ENCODE peak calls at places on chromosomes 3 and 15, in seven cellular contexts. N, T, E, L, U, W and B are unnamed samples.

GRCh38 chr3:124597273-124597672 is 133.0 kb upstream of the UMPS start:
- DNase-seq in N (no peak), T (no peak), E (no peak), L (no peak), U (no peak), W (no peak), B (no peak)

GRCh38 chr3:183178833-183179549 is 16.5 kb upstream of the LAMP3 start:
- DNase-seq in N (peak; percentile 64), T (peak; percentile 28), E (no peak), L (peak; percentile 37), U (no peak), W (peak; percentile 88), B (peak; percentile 58)

GRCh38 chr3:114380233-114380645 is 86.4 kb downstream of the TIGIT start:
- DNase-seq in N (peak; percentile 22), T (peak; percentile 75), E (peak; percentile 72), L (no peak), U (peak; percentile 92), W (no peak), B (peak; percentile 86)

GRCh38 chr3:195892355-195893120 is 15.8 kb downstream of the TNK2 start:
- DNase-seq in N (peak; percentile 76), T (no peak), E (peak; percentile 47), L (peak; percentile 64), U (peak; percentile 71), W (no peak), B (peak; percentile 77)

GRCh38 chr3:72152551-72153476 is 367.9 kb upstream of the PROK2 start:
- DNase-seq in N (no peak), T (peak; percentile 43), E (peak; percentile 32), L (peak; percentile 77), U (peak; percentile 69), W (peak; percentile 75), B (peak; percentile 86)

GRCh38 chr3:48403533-48404439 is 26.1 kb downstream of the PLXNB1 start:
- DNase-seq in N (no peak), T (no peak), E (peak; percentile 1), L (no peak), U (no peak), W (peak; percentile 36), B (peak; percentile 57)

GRCh38 chr15:23564798-23565394 is 578 bp upstream of the MKRN3 start:
- DNase-seq in N (no peak), T (no peak), E (no peak), L (peak; percentile 1), U (no peak), W (no peak), B (no peak)

GRCh38 chr15:55868707-55869106 is 124.7 kb downstream of the NEDD4 start:
- DNase-seq in N (no peak), T (no peak), E (no peak), L (no peak), U (peak; percentile 35), W (no peak), B (no peak)

GRCh38 chr3:83498617-83499016 is 1460.2 kb upstream of the CADM2 start:
- DNase-seq in N (no peak), T (no peak), E (no peak), L (no peak), U (no peak), W (no peak), B (no peak)

GRCh38 chr15:77518458-77518857 is 97.8 kb downstream of the HMG20A start:
- DNase-seq in N (no peak), T (no peak), E (no peak), L (no peak), U (no peak), W (no peak), B (no peak)

GRCh38 chr3:142223282-142223681 is 2.1 kb downstream of the GK5 start:
- DNase-seq in N (no peak), T (no peak), E (no peak), L (no peak), U (no peak), W (no peak), B (no peak)

GRCh38 chr3:72346526-72346926 is 501.7 kb downstream of the SHQ1 start:
- DNase-seq in N (no peak), T (peak; percentile 85), E (peak; percentile 26), L (peak; percentile 21), U (peak; percentile 97), W (no peak), B (no peak)

GRCh38 chr15:81633889-81634288 is 259.9 kb upstream of the TMC3 start:
- DNase-seq in N (no peak), T (no peak), E (no peak), L (no peak), U (no peak), W (no peak), B (no peak)

GRCh38 chr15:31272558-31273257 is 53.9 kb upstream of the KLF13 start:
- DNase-seq in N (no peak), T (no peak), E (no peak), L (no peak), U (no peak), W (no peak), B (peak; percentile 56)

GRCh38 chr3:64150527-64151238 is 74.6 kb downstream of the PRICKLE2 start:
- DNase-seq in N (peak; percentile 28), T (peak; percentile 98), E (no peak), L (peak; percentile 80), U (peak; percentile 99), W (peak; percentile 86), B (no peak)

GRCh38 chr3:36373084-36373483 is 7.2 kb upstream of the STAC start:
- DNase-seq in N (no peak), T (peak; percentile 43), E (no peak), L (peak; percentile 8), U (peak; percentile 7), W (no peak), B (no peak)

GRCh38 chr3:112681822-112682325 is 40.9 kb upstream of the CCDC80 start:
- DNase-seq in N (no peak), T (peak; percentile 56), E (no peak), L (peak; percentile 64), U (peak; percentile 88), W (no peak), B (no peak)

GRCh38 chr3:136042608-136043221 is 77.2 kb downstream of the PPP2R3A start:
- DNase-seq in N (peak; percentile 79), T (peak; percentile 15), E (no peak), L (peak; percentile 67), U (peak; percentile 70), W (no peak), B (no peak)

DNA sequence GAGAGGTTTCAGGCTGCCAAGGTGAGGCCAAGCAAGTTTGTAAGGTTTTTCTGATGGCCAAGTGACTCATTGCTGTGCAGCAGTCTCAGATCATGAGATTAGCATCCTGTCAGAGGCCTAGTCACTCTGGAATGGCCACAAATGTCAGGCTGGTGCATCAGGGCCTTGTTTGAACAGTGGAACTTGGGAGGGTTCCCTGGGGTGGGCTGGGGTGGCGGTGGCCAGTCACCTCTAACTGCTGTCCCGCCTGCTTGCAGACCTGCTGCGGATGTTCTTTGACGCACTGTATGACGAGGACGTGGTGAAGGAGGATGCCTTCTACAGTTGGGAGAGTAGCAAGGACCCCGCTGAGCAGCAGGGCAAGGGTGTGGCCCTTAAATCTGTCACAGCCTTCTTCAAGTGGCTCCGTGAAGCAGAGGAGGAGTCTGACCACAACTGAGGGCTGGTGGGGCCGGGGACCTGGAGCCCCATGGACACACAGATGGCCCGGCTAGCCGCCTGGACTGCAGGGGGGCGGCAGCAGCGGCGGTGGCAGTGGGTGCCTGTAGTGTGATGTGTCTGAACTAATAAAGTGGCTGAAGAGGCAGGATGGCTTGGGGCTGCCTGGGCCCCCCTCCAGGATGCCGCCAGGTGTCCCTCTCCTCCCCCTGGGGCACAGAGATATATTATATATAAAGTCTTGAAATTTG is 2.8 kb upstream of the FAM131A start:
- DNase-seq in N (no peak), T (peak; percentile 81), E (no peak), L (peak; percentile 53), U (peak; percentile 86), W (no peak), B (no peak)
- H3K36me3 ChIP-seq in N (peaks cover 44% of the 10 kb centered on the region), T (peaks cover 58% of the 10 kb centered on the region), E (no peaks in the 10 kb centered on the region), L (peaks cover 21% of the 10 kb centered on the region), U (peaks cover 49% of the 10 kb centered on the region), W (peaks cover 59% of the 10 kb centered on the region), B (peaks cover 60% of the 10 kb centered on the region)

DNA sequence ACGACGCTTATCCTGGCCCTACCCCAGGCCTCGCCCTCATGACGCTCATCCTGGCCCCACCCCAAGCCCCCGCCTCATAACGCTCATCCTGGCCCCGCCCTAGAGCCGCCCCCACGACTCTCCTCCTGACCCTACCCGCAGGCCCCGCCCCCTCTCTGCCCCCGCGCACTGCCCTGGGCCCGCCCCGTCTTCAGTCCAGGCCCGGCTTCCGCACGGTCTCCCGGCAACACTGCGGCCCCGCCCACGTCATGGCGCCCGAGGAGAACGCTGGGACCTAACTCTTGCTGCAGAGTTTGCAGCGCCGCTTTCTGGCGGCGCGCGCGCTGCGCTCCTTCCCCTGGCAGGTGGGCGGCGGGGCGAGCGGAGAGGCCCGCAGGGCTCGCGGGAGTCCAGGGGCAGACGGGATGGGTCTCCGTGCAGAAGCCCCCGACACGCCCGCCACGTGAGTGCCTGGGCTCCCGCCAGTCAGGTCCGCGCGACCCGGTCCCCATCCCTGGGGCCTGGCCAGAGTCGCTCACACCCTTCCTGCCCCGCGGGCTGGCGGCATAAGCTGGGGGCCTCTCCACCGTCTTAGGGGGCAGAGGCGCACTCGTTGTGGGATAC is 52.5 kb upstream of the ROPN1B start:
- DNase-seq in N (peak; percentile 95), T (no peak), E (no peak), L (peak; percentile 92), U (peak; percentile 91), W (no peak), B (no peak)
- TF ChIP-seq CTCF in N (peak; percentile 39), T (peak; percentile 29), E (no peak), L (no peak), U (peak; percentile 47), W (peak; percentile 31), B (peak; percentile 51)

DNA sequence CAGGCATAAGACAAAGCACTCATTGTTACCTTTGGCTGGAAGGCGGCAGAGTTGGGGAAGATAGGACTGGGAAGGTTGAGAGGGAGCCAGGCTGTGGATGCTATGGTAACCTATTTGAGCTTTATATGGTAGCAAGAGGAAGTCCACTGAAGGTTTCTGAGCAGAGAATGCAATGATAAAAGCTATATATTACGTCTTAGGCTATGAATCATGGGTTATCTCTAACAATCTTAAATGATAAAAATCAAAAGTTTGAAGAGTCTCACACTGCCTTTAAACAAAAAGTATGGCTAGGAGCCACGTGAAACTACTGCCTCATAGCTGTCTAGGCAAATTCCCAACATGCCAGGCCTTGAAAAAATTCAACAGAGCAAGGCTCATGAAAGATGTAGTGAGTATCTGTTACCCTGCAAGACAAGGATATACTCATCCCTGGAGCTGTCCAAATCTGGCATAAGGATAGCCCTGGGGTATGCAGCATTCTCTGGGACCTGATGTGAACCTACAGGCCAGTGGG is 4.1 kb downstream of the P3H2 start:
- DNase-seq in N (no peak), T (peak; percentile 81), E (no peak), L (no peak), U (peak; percentile 54), W (no peak), B (no peak)
- H3K4me3 ChIP-seq in N (no peak overlapping the region), T (no peak overlapping the region), E (no peak overlapping the region), L (no peak overlapping the region), U (no peak overlapping the region), W (no peak overlapping the region), B (no peak overlapping the region)

GRCh38 chr3:176262071-176262470 is 935.2 kb downstream of the TBL1XR1 start:
- DNase-seq in N (no peak), T (no peak), E (no peak), L (no peak), U (no peak), W (no peak), B (no peak)
- H3K36me3 ChIP-seq in N (no peaks in the 10 kb centered on the region), T (no peaks in the 10 kb centered on the region), E (no peaks in the 10 kb centered on the region), L (no peaks in the 10 kb centered on the region), U (no peaks in the 10 kb centered on the region), W (no peaks in the 10 kb centered on the region), B (no peaks in the 10 kb centered on the region)